ENCODE peak calls at places on chromosomes 5 and 9, in ten cellular contexts. B is AG04450, D is spleen, W is hepatocyte, Y is upper lobe of right lung, C is cardiac fibroblast, N is vagina, E is IMR-90, P is HCT116, F is AG10803. H is an unnamed sample.
A peak's percentile ranks its signal among the peaks of the same experiment; 100 is the strongest.

GRCh38 chr5:124645396-124645795 is 101.0 kb downstream of the ZNF608 start:
- DNase-seq in B (no peak), D (no peak), C (no peak), N (no peak), E (no peak), Y (no peak), W (no peak), F (no peak), P (no peak), H (no peak)

GRCh38 chr9:106648799-106649198 is 214.2 kb upstream of the ZNF462 start:
- DNase-seq in Y (no peak), E (peak; percentile 13), D (no peak), N (no peak), C (peak; percentile 49), B (no peak), W (peak; percentile 18), P (peak; percentile 6), F (peak; percentile 16), H (peak; percentile 22)

GRCh38 chr5:168479166-168479565 is 7.1 kb upstream of the RARS1 start:
- DNase-seq in N (no peak), B (no peak), C (no peak), D (no peak), F (no peak), W (no peak), P (no peak), Y (no peak), E (peak; percentile 19), H (no peak)

GRCh38 chr9:123326662-123327093 is 29.3 kb upstream of the CRB2 start:
- DNase-seq in F (peak; percentile 13), D (no peak), Y (no peak), C (no peak), N (no peak), E (no peak), B (no peak), W (no peak), P (no peak), H (peak; percentile 8)

GRCh38 chr9:630817-631216 is 210.7 kb upstream of the DMRT1 start:
- DNase-seq in N (no peak), W (no peak), Y (no peak), P (no peak), F (no peak), C (no peak), B (no peak), D (no peak), E (peak; percentile 17), H (no peak)

GRCh38 chr9:117114768-117115167 is 300.1 kb downstream of the ASTN2 start:
- DNase-seq in P (no peak), B (no peak), N (no peak), F (no peak), C (no peak), W (no peak), Y (no peak), D (no peak), E (no peak), H (no peak)

GRCh38 chr9:120235081-120235480 is 344.9 kb downstream of the CDK5RAP2 start:
- DNase-seq in F (no peak), N (no peak), Y (no peak), C (no peak), D (no peak), B (no peak), E (no peak), W (no peak), P (no peak), H (no peak)

GRCh38 chr9:69175488-69175872 is 1.4 kb downstream of the TJP2 start:
- DNase-seq in F (peak; percentile 57), E (no peak), N (no peak), C (no peak), P (no peak), B (no peak), Y (no peak), D (no peak), W (no peak), H (no peak)

GRCh38 chr9:37420271-37421215 is 2.0 kb upstream of the GRHPR start:
- DNase-seq in Y (no peak), B (no peak), E (no peak), P (no peak), N (no peak), C (no peak), F (no peak), D (no peak), W (no peak), H (no peak)

GRCh38 chr5:33223563-33224305 is 217.0 kb upstream of the TARS1 start:
- DNase-seq in P (no peak), F (peak; percentile 70), C (no peak), W (no peak), B (no peak), Y (no peak), E (peak; percentile 15), D (no peak), N (no peak), H (no peak)

GRCh38 chr5:1658665-1659064 is 134.9 kb upstream of the LPCAT1 start:
- DNase-seq in B (no peak), P (no peak), N (peak; percentile 44), W (no peak), C (no peak), Y (peak; percentile 55), E (no peak), F (no peak), D (no peak), H (no peak)

GRCh38 chr5:33901176-33901575 is 9.4 kb upstream of the ADAMTS12 start:
- DNase-seq in B (peak; percentile 48), Y (no peak), C (peak; percentile 57), F (peak; percentile 73), P (no peak), E (peak; percentile 79), D (no peak), W (no peak), N (no peak), H (no peak)

GRCh38 chr9:126483468-126484056 is 130.2 kb upstream of the LMX1B start:
- DNase-seq in E (no peak), Y (no peak), P (no peak), D (peak; percentile 69), W (no peak), B (no peak), C (no peak), F (no peak), N (no peak), H (no peak)

GRCh38 chr5:30747412-30747811 is 446.1 kb upstream of the CDH6 start:
- DNase-seq in F (no peak), Y (no peak), P (no peak), N (no peak), W (peak; percentile 4), B (no peak), C (no peak), D (no peak), E (no peak), H (no peak)

DNA sequence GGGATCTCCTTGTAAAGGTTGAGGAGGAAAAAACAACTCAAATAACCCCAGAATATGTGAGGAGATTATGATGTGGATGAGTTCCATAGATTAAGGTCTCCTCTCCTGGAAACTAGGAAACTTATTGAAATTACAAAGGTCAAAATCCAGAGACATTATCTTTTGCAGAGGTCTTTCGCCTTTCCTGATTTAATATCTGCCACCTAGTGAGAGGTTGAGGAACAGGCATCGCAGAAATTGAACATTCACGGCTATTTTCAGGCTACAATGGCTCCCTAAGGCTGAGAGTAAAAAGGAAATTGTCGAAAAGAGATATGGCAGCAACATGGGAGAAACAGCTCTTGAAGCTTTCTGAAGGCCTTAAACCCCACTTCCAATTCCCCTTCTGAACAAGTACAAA is 127.5 kb upstream of the PLCXD3 start:
- DNase-seq in N (no peak), F (no peak), D (no peak), E (no peak), B (no peak), W (no peak), C (no peak), P (peak; percentile 7), Y (no peak), H (no peak)
- TF ChIP-seq CTCF in N (no peak), F (peak; percentile 41), D (no peak), E (peak; percentile 28), B (peak; percentile 40), W (no peak), C (peak; percentile 31), P (peak; percentile 53), Y (no peak), H (peak; percentile 46)

DNA sequence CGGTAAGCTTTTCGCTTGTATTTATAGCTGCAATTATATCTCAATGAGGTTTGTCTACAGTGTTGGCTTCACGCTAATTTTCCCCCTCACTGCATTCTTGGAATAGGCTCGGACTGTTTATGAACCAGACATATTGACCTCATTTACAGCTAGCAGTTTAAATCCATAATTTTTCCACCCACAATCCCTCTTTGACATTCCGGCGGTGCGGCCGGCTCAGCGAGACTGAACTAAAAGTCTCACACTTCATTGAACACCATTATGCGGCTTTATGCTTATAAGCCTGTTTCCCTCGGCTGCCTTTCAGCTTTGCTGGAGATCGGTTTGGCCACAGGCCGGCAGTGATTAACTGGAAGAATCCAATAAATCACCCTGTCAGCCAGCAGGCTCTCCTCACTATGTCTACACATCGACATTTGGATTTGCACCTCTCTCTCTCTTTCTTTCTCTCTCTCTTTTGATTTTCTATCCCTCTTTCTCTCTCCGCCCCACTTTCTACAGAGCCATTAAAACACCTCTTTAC is 315.0 kb upstream of the TLE4 start:
- DNase-seq in N (no peak), P (no peak), E (peak; percentile 43), B (no peak), Y (no peak), W (peak; percentile 34), D (no peak), F (peak; percentile 93), C (peak; percentile 29), H (peak; percentile 96)
- H3K4me3 ChIP-seq in N (peak overlapping the region; percentile 36), P (no peak overlapping the region), E (no peak overlapping the region), B (no peak overlapping the region), Y (no peak overlapping the region), W (no peak overlapping the region), D (no peak overlapping the region), F (peak overlapping the region; percentile 32), C (no peak overlapping the region), H (peak overlapping the region; percentile 28)

GRCh38 chr9:129036241-129036922 is at the start of gene MIGA2:
- DNase-seq in Y (peak; percentile 97), E (peak; percentile 98), C (peak; percentile 99), F (peak; percentile 99), W (peak; percentile 100), B (peak; percentile 98), P (peak; percentile 98), D (peak; percentile 98), N (peak; percentile 99), H (peak; percentile 99)
- TF ChIP-seq CTCF in Y (no peak), E (no peak), C (no peak), F (no peak), W (no peak), B (no peak), P (no peak), D (no peak), N (no peak), H (no peak)

DNA sequence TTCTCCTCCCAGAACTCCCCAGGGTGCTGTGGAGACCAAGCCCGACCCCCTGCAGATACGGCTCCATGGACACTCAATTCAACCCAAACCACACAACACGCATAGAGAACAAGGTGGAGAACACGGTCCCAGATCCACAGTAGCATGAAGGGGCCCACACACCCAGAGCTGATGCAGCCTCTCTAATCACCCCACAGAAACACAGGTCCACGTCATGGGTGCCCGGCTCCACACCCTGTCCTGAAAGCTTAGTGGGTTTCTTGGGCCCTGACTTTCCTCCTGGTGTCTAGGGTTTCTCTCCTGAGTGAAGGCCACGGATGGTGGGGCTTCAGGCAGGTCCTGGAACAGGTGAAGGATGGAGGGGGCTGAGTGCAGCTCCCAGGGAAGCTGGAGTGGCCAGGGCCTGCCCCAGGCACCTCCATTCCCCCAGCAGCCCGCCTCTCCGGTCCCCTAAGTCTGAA is 1.5 kb upstream of the SLC23A1 start:
- DNase-seq in D (peak; percentile 60), P (no peak), E (no peak), B (no peak), F (no peak), W (no peak), Y (no peak), C (no peak), N (peak; percentile 84), H (no peak)
- H3K4me3 ChIP-seq in D (peak overlapping the region; percentile 41), P (no peak overlapping the region), E (no peak overlapping the region), B (no peak overlapping the region), F (peak overlapping the region; percentile 54), W (no peak overlapping the region), Y (peak overlapping the region; percentile 49), C (no peak overlapping the region), N (peak overlapping the region; percentile 7), H (no peak overlapping the region)

H was measured in astrocyte of the spinal cord.